ENCODE peak calls at places on chromosomes 6 and 20, in ten cellular contexts. K is psoas muscle, T is hepatocyte, E is heart right ventricle, O is SK-N-SH, S is heart left ventricle, W is transverse colon, A is sigmoid colon, N is prostate gland, P is tibial nerve. Z is an unnamed sample. For H3K36me3 and H3K4me1, the result is how much of the 10 kb centered on the place peaks cover.

GRCh38 chr6:92369309-92369708 is 1050.0 kb downstream of the EPHA7 start:
- DNase-seq in K (no peak), T (no peak), E (no peak), O (no peak), S (no peak), W (no peak), A (no peak), N (no peak), P (no peak), Z (no peak)

GRCh38 chr6:44542401-44543116 is 155.1 kb downstream of the CDC5L start:
- DNase-seq in K (no peak), T (no peak), E (no peak), O (no peak), S (no peak), W (no peak), A (no peak), N (no peak), P (no peak), Z (peak)

GRCh38 chr6:33271608-33272357 is at the start of the genes RPS18 and VPS52:
- DNase-seq in K (peak), T (peak), E (peak), O (peak), S (peak), W (peak), A (peak), N (peak), P (peak), Z (peak)

GRCh38 chr20:12063106-12063505 is 145.4 kb downstream of the BTBD3 start:
- DNase-seq in K (no peak), T (no peak), E (no peak), O (peak), S (no peak), W (no peak), A (no peak), N (no peak), P (no peak), Z (no peak)

GRCh38 chr20:19952392-19952791 is 64.8 kb upstream of the NAA20 start:
- DNase-seq in K (no peak), T (no peak), E (no peak), O (no peak), S (no peak), W (no peak), A (no peak), N (no peak), P (no peak), Z (no peak)

GRCh38 chr20:11210611-11211010 is 536.8 kb upstream of the JAG1 start:
- DNase-seq in K (no peak), T (no peak), E (no peak), O (no peak), S (no peak), W (no peak), A (no peak), N (no peak), P (no peak), Z (no peak)

GRCh38 chr20:58790440-58790839 is 60.3 kb downstream of the GNAS-AS1 start:
- DNase-seq in K (no peak), T (no peak), E (no peak), O (no peak), S (no peak), W (no peak), A (no peak), N (no peak), P (no peak), Z (no peak)

GRCh38 chr6:124995131-124995530 is 32.9 kb downstream of the RNF217 start:
- DNase-seq in K (no peak), T (no peak), E (no peak), O (no peak), S (no peak), W (no peak), A (no peak), N (no peak), P (no peak), Z (no peak)

GRCh38 chr6:87182321-87182720 is 27.0 kb downstream of the ZNF292 start:
- DNase-seq in K (no peak), T (no peak), E (no peak), O (no peak), S (no peak), W (no peak), A (no peak), N (no peak), P (no peak), Z (no peak)

GRCh38 chr6:64505312-64505711 is 869.7 kb downstream of the PHF3 start:
- DNase-seq in K (no peak), T (peak), E (no peak), O (peak), S (no peak), W (no peak), A (no peak), N (no peak), P (no peak), Z (no peak)

GRCh38 chr6:111793711-111794111 is 79.5 kb downstream of the FYN start:
- DNase-seq in K (no peak), T (no peak), E (no peak), O (no peak), S (no peak), W (peak), A (no peak), N (no peak), P (no peak), Z (no peak)

GRCh38 chr6:128112494-128112893 is 211.6 kb upstream of the THEMIS start:
- DNase-seq in K (no peak), T (peak), E (no peak), O (no peak), S (no peak), W (no peak), A (no peak), N (no peak), P (no peak), Z (no peak)

GRCh38 chr20:59149678-59150504 is 13.7 kb upstream of the ZNF831 start:
- DNase-seq in K (peak), T (peak), E (peak), O (no peak), S (peak), W (peak), A (no peak), N (no peak), P (no peak), Z (peak)

GRCh38 chr6:159701413-159701999 is 8.5 kb upstream of the SOD2 start:
- DNase-seq in K (peak), T (peak), E (no peak), O (no peak), S (no peak), W (no peak), A (peak), N (no peak), P (no peak), Z (no peak)

GRCh38 chr6:26003102-26003694 is 40.6 kb downstream of the TRIM38 start:
- DNase-seq in K (peak), T (peak), E (peak), O (peak), S (peak), W (peak), A (no peak), N (peak), P (peak), Z (no peak)

GRCh38 chr6:63643862-63644261 is 8.3 kb downstream of the PHF3 start:
- DNase-seq in K (no peak), T (peak), E (no peak), O (no peak), S (no peak), W (no peak), A (no peak), N (no peak), P (no peak), Z (no peak)

GRCh38 chr20:19300395-19300794 is 88.0 kb downstream of the SLC24A3 start:
- DNase-seq in K (no peak), T (no peak), E (no peak), O (no peak), S (no peak), W (no peak), A (no peak), N (no peak), P (no peak), Z (no peak)

GRCh38 chr20:20362774-20363435 is 5.0 kb upstream of the INSM1 start:
- DNase-seq in K (no peak), T (peak), E (no peak), O (peak), S (no peak), W (no peak), A (no peak), N (no peak), P (no peak), Z (no peak)

GRCh38 chr6:44145839-44146238 is 12.8 kb upstream of the CAPN11 start:
- DNase-seq in K (no peak), T (no peak), E (no peak), O (no peak), S (no peak), W (no peak), A (no peak), N (no peak), P (no peak), Z (peak)

GRCh38 chr6:128131036-128131435 is 230.2 kb upstream of the THEMIS start:
- DNase-seq in K (no peak), T (no peak), E (no peak), O (no peak), S (no peak), W (no peak), A (no peak), N (no peak), P (no peak), Z (no peak)

GRCh38 chr6:93731306-93731705 is 311.9 kb upstream of the EPHA7 start:
- DNase-seq in K (no peak), T (no peak), E (no peak), O (no peak), S (no peak), W (no peak), A (no peak), N (no peak), P (no peak), Z (no peak)

GRCh38 chr6:44446626-44447297 is 59.3 kb downstream of the CDC5L start:
- DNase-seq in K (no peak), T (no peak), E (no peak), O (no peak), S (no peak), W (no peak), A (no peak), N (no peak), P (no peak), Z (no peak)

GRCh38 chr20:23243791-23244190 is 106.8 kb upstream of the NXT1 start:
- DNase-seq in K (no peak), T (no peak), E (no peak), O (no peak), S (no peak), W (no peak), A (no peak), N (no peak), P (no peak), Z (no peak)

GRCh38 chr6:134835998-134836397 is 113.9 kb downstream of the ALDH8A1 start:
- DNase-seq in K (no peak), T (no peak), E (no peak), O (no peak), S (no peak), W (no peak), A (no peak), N (no peak), P (no peak), Z (no peak)

GRCh38 chr6:44010411-44011349 is 116.6 kb downstream of the MRPL14 start:
- DNase-seq in K (peak), T (no peak), E (peak), O (no peak), S (peak), W (no peak), A (peak), N (no peak), P (no peak), Z (peak)

GRCh38 chr20:32790751-32791057 is 28.5 kb downstream of the DNMT3B start:
- DNase-seq in K (no peak), T (no peak), E (no peak), O (no peak), S (no peak), W (no peak), A (no peak), N (no peak), P (no peak), Z (no peak)

GRCh38 chr20:62719250-62719945 is 10.8 kb downstream of the NTSR1 start:
- DNase-seq in K (no peak), T (no peak), E (no peak), O (no peak), S (no peak), W (no peak), A (no peak), N (no peak), P (no peak), Z (no peak)

GRCh38 chr20:35883341-35883777 is 70.9 kb downstream of the SCAND1 start:
- DNase-seq in K (no peak), T (no peak), E (no peak), O (no peak), S (no peak), W (no peak), A (no peak), N (no peak), P (no peak), Z (no peak)

GRCh38 chr6:39361657-39362486 is 39.4 kb upstream of the KCNK16 start:
- DNase-seq in K (peak), T (peak), E (peak), O (peak), S (peak), W (peak), A (peak), N (peak), P (peak), Z (no peak)

GRCh38 chr6:136920858-136921520 is 1.1 kb upstream of the SLC35D3 start:
- DNase-seq in K (no peak), T (peak), E (peak), O (peak), S (no peak), W (peak), A (no peak), N (no peak), P (no peak), Z (no peak)

GRCh38 chr6:113564401-113565161 is 292.6 kb upstream of the MARCKS start:
- DNase-seq in K (peak), T (peak), E (peak), O (peak), S (peak), W (peak), A (peak), N (peak), P (peak), Z (no peak)

GRCh38 chr6:1391692-1392309 is 2.4 kb downstream of the FOXF2 start:
- DNase-seq in K (no peak), T (no peak), E (no peak), O (no peak), S (no peak), W (no peak), A (no peak), N (no peak), P (no peak), Z (no peak)
- H3K4me3 ChIP-seq in K (no peak), T (peak), E (no peak), O (no peak), S (no peak), W (peak), A (peak), N (peak), P (peak), Z (no peak)

GRCh38 chr20:2103454-2104153 is 2.0 kb downstream of the STK35 start:
- DNase-seq in K (no peak), T (peak), E (no peak), O (peak), S (no peak), W (no peak), A (no peak), N (no peak), P (no peak), Z (no peak)
- H3K36me3 ChIP-seq in K (under half), T (under half), E (under half), O (under half), S (under half), W (under half), A (under half), N (under half), P (under half), Z (under half)

GRCh38 chr6:35278708-35279107 is 18.9 kb upstream of the DEF6 start:
- DNase-seq in K (no peak), T (no peak), E (no peak), O (no peak), S (no peak), W (no peak), A (no peak), N (no peak), P (no peak), Z (no peak)

GRCh38 chr6:35273822-35274559 is 14.5 kb downstream of the ZNF76 start:
- DNase-seq in K (no peak), T (no peak), E (no peak), O (no peak), S (no peak), W (no peak), A (no peak), N (no peak), P (no peak), Z (no peak)

GRCh38 chr6:35275861-35276260 is 16.3 kb downstream of the ZNF76 start:
- DNase-seq in K (no peak), T (no peak), E (no peak), O (no peak), S (no peak), W (no peak), A (no peak), N (no peak), P (no peak), Z (no peak)

GRCh38 chr6:35272005-35272404 is 12.5 kb downstream of the ZNF76 start:
- DNase-seq in K (no peak), T (no peak), E (no peak), O (no peak), S (no peak), W (no peak), A (no peak), N (no peak), P (no peak), Z (no peak)

GRCh38 chr6:35275417-35275816 is 15.9 kb downstream of the ZNF76 start:
- DNase-seq in K (no peak), T (no peak), E (no peak), O (no peak), S (no peak), W (no peak), A (no peak), N (no peak), P (no peak), Z (no peak)
- H3K4me1 ChIP-seq in K (under half), T (under half), E (under half), O (under half), S (under half), W (under half), A (under half), N (under half), P (under half), Z (under half)

DNA sequence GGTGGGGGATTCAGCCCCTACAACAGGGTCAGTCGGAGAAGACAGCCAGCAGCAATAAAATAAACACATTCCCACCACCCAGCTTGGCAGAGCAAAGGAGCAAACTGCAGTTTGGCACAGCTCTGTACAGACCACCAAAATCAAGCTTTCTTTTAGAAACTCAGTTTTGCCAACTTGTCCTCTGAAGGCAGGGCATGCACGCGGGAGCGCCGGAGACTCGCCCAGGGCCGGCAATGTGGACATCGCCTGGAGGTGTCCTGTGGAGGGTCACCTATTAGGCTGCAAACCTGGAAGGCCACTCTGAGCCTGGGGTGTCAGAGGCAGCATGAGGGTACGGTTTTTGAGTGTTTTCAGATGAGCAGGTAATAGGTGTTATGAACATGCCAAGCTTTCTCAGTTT is 34.7 kb downstream of the TMEM242 start:
- DNase-seq in K (no peak), T (no peak), E (no peak), O (no peak), S (no peak), W (no peak), A (no peak), N (no peak), P (no peak), Z (no peak)
- H3K4me3 ChIP-seq in K (no peak), T (no peak), E (no peak), O (no peak), S (no peak), W (no peak), A (no peak), N (no peak), P (no peak), Z (no peak)

Z was measured in RWPE2.